ENCODE peak calls at places on chromosomes 1 and 21, in seven cellular contexts. F, V, O, J, R, A and T are unnamed samples.

GRCh38 chr21:45504516-45505415 is 37.5 kb downstream of the SLC19A1 start:
- DNase-seq in O (no peak), F (no peak), A (peak), J (no peak), V (no peak), R (no peak), T (no peak)

GRCh38 chr21:36835383-36835795 is 131.1 kb downstream of the HLCS start:
- DNase-seq in V (no peak), F (no peak), A (peak), O (no peak), R (no peak), J (no peak), T (no peak)

GRCh38 chr1:202575906-202576653 is 134.2 kb downstream of the SYT2 start:
- DNase-seq in R (no peak), O (no peak), F (no peak), A (no peak), J (no peak), V (no peak), T (no peak)

GRCh38 chr1:205073511-205073910 is 10.7 kb downstream of the TMEM81 start:
- DNase-seq in V (no peak), F (no peak), A (no peak), R (no peak), O (no peak), J (no peak), T (no peak)

GRCh38 chr1:150543500-150544143 is 5.6 kb upstream of the ADAMTSL4 start:
- DNase-seq in A (no peak), J (peak), O (no peak), V (no peak), F (no peak), R (no peak), T (no peak)

GRCh38 chr21:31992391-31992790 is 119.6 kb downstream of the HUNK start:
- DNase-seq in J (no peak), O (no peak), F (no peak), V (no peak), R (no peak), A (no peak), T (no peak)

GRCh38 chr1:21338568-21339401 is 48.5 kb upstream of the ECE1 start:
- DNase-seq in O (no peak), A (peak), J (peak), V (no peak), F (peak), R (no peak), T (peak)

GRCh38 chr1:1968767-1969504 is 34.6 kb downstream of the CFAP74 start:
- DNase-seq in V (no peak), J (no peak), F (no peak), R (no peak), A (no peak), O (no peak), T (no peak)

GRCh38 chr1:39139723-39140360 is 64.7 kb upstream of the MACF1 start:
- DNase-seq in J (peak), R (no peak), O (no peak), A (no peak), V (no peak), F (no peak), T (no peak)

GRCh38 chr1:151944859-151945575 is 35.7 kb upstream of the THEM4 start:
- DNase-seq in R (no peak), J (no peak), A (no peak), F (no peak), O (no peak), V (no peak), T (no peak)

GRCh38 chr1:200979574-200980451 is 43.7 kb downstream of the KIF21B start:
- DNase-seq in V (no peak), J (peak), F (peak), R (peak), O (peak), A (no peak), T (no peak)

GRCh38 chr1:53543130-53543770 is 84.1 kb downstream of the DMRTB1 start:
- DNase-seq in A (no peak), J (no peak), V (no peak), F (no peak), R (no peak), O (no peak), T (no peak)

GRCh38 chr1:236204656-236205055 is 62.3 kb downstream of the GPR137B start:
- DNase-seq in J (no peak), F (no peak), V (no peak), O (no peak), R (no peak), A (no peak), T (no peak)

GRCh38 chr1:205141236-205142104 is 19.7 kb upstream of the RBBP5 start:
- DNase-seq in F (peak), J (peak), V (peak), R (peak), O (peak), A (peak), T (peak)

GRCh38 chr1:24362982-24363614 is 43.9 kb downstream of the GRHL3 start:
- DNase-seq in F (no peak), R (no peak), A (peak), O (no peak), V (no peak), J (peak), T (peak)

GRCh38 chr1:205629751-205630150 is 2.1 kb downstream of the ELK4 start:
- DNase-seq in J (no peak), V (no peak), A (no peak), R (no peak), O (no peak), F (no peak), T (no peak)

GRCh38 chr1:171801395-171801990 is 20.0 kb downstream of the METTL13 start:
- DNase-seq in V (no peak), O (no peak), F (peak), R (peak), A (no peak), J (peak), T (no peak)

GRCh38 chr1:172902861-172903381 is 147.8 kb downstream of the TNFSF18 start:
- DNase-seq in R (no peak), O (no peak), A (no peak), F (no peak), J (peak), V (no peak), T (peak)

GRCh38 chr1:8540266-8540926 is 222.5 kb downstream of the SLC45A1 start:
- DNase-seq in V (no peak), O (no peak), R (no peak), F (no peak), A (no peak), J (peak), T (no peak)

GRCh38 chr1:16144325-16145029 is 11.4 kb downstream of the EPHA2 start:
- DNase-seq in A (no peak), V (no peak), R (peak), J (no peak), F (no peak), O (no peak), T (no peak)

GRCh38 chr1:225448146-225448805 is 20.4 kb upstream of the LBR start:
- DNase-seq in R (no peak), F (no peak), V (no peak), J (no peak), A (peak), O (no peak), T (no peak)

GRCh38 chr1:51518033-51518729 is 885 bp downstream of the EPS15 start:
- DNase-seq in R (peak), J (peak), F (peak), O (peak), V (no peak), A (peak), T (no peak)

GRCh38 chr1:2443285-2444137 is 31.1 kb upstream of the PEX10 start:
- DNase-seq in R (no peak), J (no peak), A (no peak), F (no peak), V (no peak), O (no peak), T (no peak)

GRCh38 chr1:2645776-2646175 is 13.0 kb upstream of the MMEL1 start:
- DNase-seq in R (no peak), F (no peak), O (no peak), J (no peak), A (no peak), V (no peak), T (no peak)

GRCh38 chr1:162421258-162422194 is 9.6 kb upstream of the SH2D1B start:
- DNase-seq in V (no peak), F (no peak), R (no peak), A (no peak), O (no peak), J (no peak), T (no peak)

GRCh38 chr1:232999960-233000625 is 49.7 kb downstream of the NTPCR start:
- DNase-seq in O (no peak), R (no peak), V (no peak), A (no peak), F (no peak), J (no peak), T (no peak)

GRCh38 chr1:226994357-226995063 is 54.4 kb downstream of the COQ8A start:
- DNase-seq in F (no peak), J (no peak), R (no peak), V (no peak), O (no peak), A (no peak), T (no peak)

GRCh38 chr1:5448486-5448885 is 543.7 kb downstream of the NPHP4 start:
- DNase-seq in V (no peak), O (no peak), A (no peak), J (no peak), R (no peak), F (no peak), T (no peak)

GRCh38 chr1:119045091-119045746 is 57.1 kb upstream of the TBX15 start:
- DNase-seq in R (no peak), F (no peak), O (no peak), V (no peak), A (no peak), J (no peak), T (no peak)

GRCh38 chr1:211735208-211736170 is 60.1 kb upstream of the NEK2 start:
- DNase-seq in V (no peak), J (peak), O (no peak), A (no peak), R (peak), F (peak), T (peak)

GRCh38 chr1:243233908-243234307 is 21.2 kb downstream of the CEP170 start:
- DNase-seq in R (no peak), V (no peak), A (no peak), F (no peak), J (peak), O (no peak), T (peak)

GRCh38 chr1:20702416-20702815 is 15.4 kb downstream of the KIF17 start:
- DNase-seq in R (no peak), F (peak), A (no peak), O (no peak), V (no peak), J (peak), T (no peak)

GRCh38 chr21:33588485-33589335 is at the start of gene DONSON:
- DNase-seq in O (peak), R (peak), J (peak), V (peak), F (peak), A (peak), T (peak)

GRCh38 chr1:110639724-110640386 is 33.7 kb upstream of the KCNA2 start:
- DNase-seq in A (no peak), J (no peak), O (no peak), F (no peak), V (no peak), R (no peak), T (no peak)

GRCh38 chr1:110638556-110638955 is 32.4 kb upstream of the KCNA2 start:
- DNase-seq in O (no peak), F (no peak), A (no peak), R (no peak), J (no peak), V (no peak), T (no peak)

GRCh38 chr1:110637475-110637874 is 31.3 kb upstream of the KCNA2 start:
- DNase-seq in V (no peak), A (no peak), J (no peak), R (no peak), F (no peak), O (no peak), T (no peak)

GRCh38 chr1:110636149-110636935 is 30.2 kb upstream of the KCNA2 start:
- DNase-seq in R (no peak), O (peak), J (no peak), F (no peak), V (no peak), A (no peak), T (no peak)

DNA sequence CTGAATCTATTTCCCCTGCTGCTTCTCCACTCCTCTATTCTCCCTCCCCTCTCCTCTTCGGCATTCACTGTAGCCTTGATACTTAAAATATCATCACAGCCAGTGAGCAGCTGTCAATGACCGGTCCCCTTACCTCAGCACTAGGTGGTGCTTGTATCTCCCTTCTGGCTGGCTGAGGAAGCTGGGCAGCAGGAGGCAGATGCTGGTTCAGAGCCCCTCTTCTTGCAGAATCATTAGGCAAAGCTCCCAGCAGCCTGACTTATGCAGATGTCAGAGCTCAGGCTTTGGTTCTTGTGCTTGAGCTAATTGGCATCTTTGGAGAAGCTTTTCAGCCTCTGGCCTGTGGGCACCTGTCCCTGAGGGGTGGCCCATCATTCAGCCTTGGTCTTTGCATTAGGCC is 31.9 kb upstream of the KCNA2 start:
- DNase-seq in R (no peak), O (no peak), F (no peak), J (no peak), A (no peak), V (no peak), T (no peak)
- TF ChIP-seq CTCF in R (no peak), O (no peak), F (no peak), J (no peak), A (no peak), V (no peak), T (no peak)

DNA sequence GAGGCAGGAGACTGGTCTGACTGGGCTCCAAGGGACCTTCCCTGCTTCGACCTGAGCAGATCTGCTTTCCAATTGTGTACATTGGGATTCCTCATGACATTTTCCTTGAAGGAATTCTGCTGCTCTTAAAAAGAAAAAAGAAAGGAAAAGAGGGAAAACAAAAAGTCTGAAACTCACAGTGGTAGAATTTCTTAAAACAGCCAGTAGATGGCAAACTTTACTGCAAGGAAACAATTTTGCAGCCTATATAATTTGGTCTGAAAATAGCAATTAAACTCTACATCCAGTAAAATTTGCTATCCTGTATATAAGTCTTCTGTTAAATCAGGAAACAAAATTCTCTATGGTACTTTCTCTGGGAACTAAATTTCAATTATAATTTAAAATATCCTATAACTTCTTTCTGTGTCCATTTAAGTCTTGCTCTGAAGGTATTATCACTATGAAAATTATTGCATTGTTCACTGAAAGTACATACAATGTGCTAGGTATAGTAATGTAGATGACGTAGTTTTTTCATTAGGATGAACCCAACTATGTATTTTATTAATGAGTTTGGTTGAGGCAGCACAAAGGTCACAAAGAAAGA is 59.8 kb downstream of the CRB1 start:
- DNase-seq in J (peak), O (no peak), F (no peak), A (no peak), R (no peak), V (no peak), T (no peak)
- TF ChIP-seq CTCF in J (peak), O (peak), F (peak), A (peak), R (peak), V (peak), T (peak)

DNA sequence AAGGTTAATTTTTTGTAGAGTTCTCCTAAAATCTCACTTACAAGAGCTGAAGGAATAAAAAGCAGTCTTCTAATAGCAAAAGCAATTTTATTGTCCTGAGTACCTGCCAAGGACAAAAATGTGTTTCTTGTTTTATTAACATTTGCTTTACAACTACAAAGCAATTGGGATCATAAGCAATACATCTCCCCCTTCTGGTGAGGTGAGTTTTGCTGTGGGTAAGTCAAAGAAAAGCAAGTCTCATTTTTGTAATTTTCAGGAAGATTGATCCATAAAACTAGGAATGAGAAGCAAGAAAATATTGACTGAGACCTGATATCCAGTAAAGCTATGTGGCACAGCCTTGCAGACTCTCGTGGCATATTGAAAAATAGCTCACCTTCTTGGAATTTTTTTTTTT is 2162.7 kb downstream of the NCAM2 start:
- DNase-seq in F (no peak), O (no peak), R (no peak), V (no peak), J (no peak), A (no peak), T (no peak)
- TF ChIP-seq CTCF in F (no peak), O (no peak), R (no peak), V (no peak), J (no peak), A (no peak), T (no peak)

DNA sequence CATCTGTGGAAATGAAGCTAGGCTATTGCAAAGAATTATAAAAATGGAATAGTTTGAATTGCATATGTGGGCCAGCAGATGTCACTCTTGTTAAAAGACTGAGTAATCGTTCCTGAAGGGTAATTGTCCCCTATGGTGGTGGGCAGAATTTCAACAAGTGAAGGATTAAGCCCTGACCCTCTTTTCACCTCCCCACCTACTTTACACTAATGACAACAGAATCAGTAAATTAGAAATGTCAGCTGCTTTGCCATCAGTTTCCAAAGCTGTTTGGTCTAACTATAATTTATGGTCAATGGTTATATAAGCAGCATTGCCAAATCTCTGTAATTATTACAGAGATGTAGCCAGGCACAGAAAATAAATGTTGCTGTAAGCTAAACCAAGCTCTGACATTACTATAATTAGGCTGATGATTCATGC is 898.6 kb downstream of the AMY1C start:
- DNase-seq in O (no peak), V (no peak), R (peak), J (no peak), A (no peak), F (no peak), T (no peak)
- TF ChIP-seq CTCF in O (peak), V (no peak), R (peak), J (peak), A (no peak), F (no peak), T (no peak)